ENCODE peak calls at places on chromosomes 12 and 14, in four cellular contexts. H is Right ventricle myocardium superior, T is aorta, Z is posterior cingulate gyrus. M is an unnamed sample.

GRCh38 chr14:20603813-20604212 is 12.6 kb upstream of the RNASE12 start:
- DNase-seq in H (no peak), T (no peak), Z (peak), M (no peak)

GRCh38 chr12:15322164-15323054 is at the start of gene PTPRO:
- DNase-seq in H (no peak), T (peak), Z (peak), M (no peak)

GRCh38 chr12:29750131-29750927 is 33.4 kb downstream of the TMTC1 start:
- DNase-seq in H (no peak), T (no peak), Z (no peak), M (no peak)

GRCh38 chr12:54128466-54128865 is 60.3 kb downstream of the SMUG1 start:
- DNase-seq in H (no peak), T (no peak), Z (peak), M (no peak)

GRCh38 chr12:128586630-128587029 is 237.1 kb downstream of the SLC15A4 start:
- DNase-seq in H (no peak), T (no peak), Z (no peak), M (no peak)

GRCh38 chr14:64943981-64944520 is 1.5 kb upstream of the GPX2 start:
- DNase-seq in H (no peak), T (no peak), Z (no peak), M (no peak)

GRCh38 chr12:41479431-41479830 is 291.3 kb downstream of the PDZRN4 start:
- DNase-seq in H (no peak), T (no peak), Z (no peak), M (no peak)

GRCh38 chr14:96592591-96593388 is 90.6 kb downstream of the PAPOLA start:
- DNase-seq in H (peak), T (no peak), Z (peak), M (peak)

GRCh38 chr14:98136019-98136418 is 1136.0 kb downstream of the BCL11B start:
- DNase-seq in H (no peak), T (no peak), Z (no peak), M (no peak)

GRCh38 chr14:93951798-93952540 is 24.4 kb downstream of the ASB2 start:
- DNase-seq in H (no peak), T (no peak), Z (no peak), M (no peak)

GRCh38 chr14:48527832-48528231 is 852.4 kb upstream of the MDGA2 start:
- DNase-seq in H (no peak), T (no peak), Z (no peak), M (no peak)

GRCh38 chr14:84108746-84109457 is 1421.0 kb upstream of the FLRT2 start:
- DNase-seq in H (no peak), T (no peak), Z (no peak), M (no peak)

GRCh38 chr14:74852922-74853530 is 22.9 kb downstream of the PROX2 start:
- DNase-seq in H (no peak), T (no peak), Z (no peak), M (no peak)

GRCh38 chr14:82661258-82661657 is 1127.6 kb upstream of the SEL1L start:
- DNase-seq in H (no peak), T (no peak), Z (no peak), M (no peak)

GRCh38 chr12:72957454-72957853 is 685.3 kb downstream of the TRHDE start:
- DNase-seq in H (no peak), T (no peak), Z (no peak), M (no peak)

GRCh38 chr12:44750468-44750867 is 125.6 kb downstream of the NELL2 start:
- DNase-seq in H (no peak), T (no peak), Z (no peak), M (no peak)

GRCh38 chr12:38921025-38921677 is 15.8 kb upstream of the CPNE8 start:
- DNase-seq in H (peak), T (no peak), Z (no peak), M (no peak)